ENCODE peak calls at places on chromosomes 3 and 15, in seven cellular contexts. D is cardiac septum; O is C1 segment of cervical spinal cord; C is NCI-H2081; Q is stimulated activated CD8-positive, alpha-beta memory T cell treated with anti-CD3 and anti-CD28 coated beads, Interleukin-12 subunit alpha, Interleukin-12 subunit beta, amount 100 ng/mL, for 4 hours; S is pancreas; X is tibial artery. I is an unnamed sample.

GRCh38 chr3:106215047-106215446 is 346.2 kb upstream of the CBLB start:
- DNase-seq in Q (no peak), S (no peak), X (no peak), C (no peak), D (no peak), O (no peak), I (no peak)

GRCh38 chr3:125116311-125117069 is 60.7 kb upstream of the HEG1 start:
- DNase-seq in D (peak), O (no peak), C (no peak), Q (no peak), X (no peak), S (no peak), I (no peak)

GRCh38 chr3:146196789-146197188 is 35.8 kb upstream of the PLOD2 start:
- DNase-seq in S (no peak), O (no peak), X (no peak), D (no peak), Q (no peak), C (no peak), I (no peak)

GRCh38 chr15:99122831-99123705 is 18.2 kb downstream of the SYNM start:
- DNase-seq in X (no peak), S (no peak), D (no peak), C (no peak), O (no peak), Q (no peak), I (no peak)

GRCh38 chr3:111735271-111735758 is 123.8 kb upstream of the PHLDB2 start:
- DNase-seq in X (no peak), D (no peak), Q (no peak), S (no peak), O (no peak), C (no peak), I (no peak)

GRCh38 chr3:43584043-43584826 is 37.6 kb downstream of the ANO10 start:
- DNase-seq in D (no peak), Q (no peak), C (no peak), X (no peak), S (no peak), O (no peak), I (no peak)

GRCh38 chr3:46501702-46502101 is 3.9 kb downstream of the RTP3 start:
- DNase-seq in S (no peak), X (no peak), Q (no peak), C (no peak), D (no peak), O (no peak), I (no peak)

GRCh38 chr15:99956820-99957641 is 223.8 kb upstream of the LYSMD4 start:
- DNase-seq in C (no peak), Q (no peak), X (no peak), O (no peak), D (peak), S (peak), I (no peak)

GRCh38 chr3:45864760-45865567 is 21.4 kb upstream of the CCR9 start:
- DNase-seq in O (no peak), X (no peak), Q (no peak), C (no peak), S (no peak), D (no peak), I (no peak)

GRCh38 chr3:41024031-41024836 is 175.1 kb upstream of the CTNNB1 start:
- DNase-seq in S (no peak), C (no peak), O (no peak), X (no peak), D (no peak), Q (no peak), I (no peak)

GRCh38 chr3:40366203-40367162 is 20.5 kb upstream of the ENTPD3 start:
- DNase-seq in S (no peak), C (no peak), O (no peak), Q (no peak), D (no peak), X (no peak), I (no peak)

GRCh38 chr3:138600341-138600740 is 6.3 kb upstream of the CEP70 start:
- DNase-seq in C (no peak), X (peak), D (no peak), S (no peak), Q (no peak), O (no peak), I (no peak)

GRCh38 chr3:38579551-38580449 is 69.7 kb downstream of the SCN5A start:
- DNase-seq in D (peak), Q (no peak), C (no peak), S (no peak), O (no peak), X (peak), I (no peak)

GRCh38 chr3:177470200-177470941 is 273.1 kb upstream of the TBL1XR1 start:
- DNase-seq in C (no peak), D (no peak), S (no peak), X (no peak), O (no peak), Q (no peak), I (no peak)

GRCh38 chr3:171797873-171798272 is 12.4 kb downstream of the PLD1 start:
- DNase-seq in C (no peak), Q (no peak), O (no peak), S (no peak), X (no peak), D (no peak), I (no peak)

GRCh38 chr15:92510163-92510882 is 116.6 kb downstream of the ST8SIA2 start:
- DNase-seq in C (no peak), D (no peak), X (no peak), O (no peak), S (no peak), Q (no peak), I (no peak)

GRCh38 chr3:17605934-17606333 is 136.5 kb downstream of the TBC1D5 start:
- DNase-seq in S (no peak), X (no peak), C (no peak), O (no peak), Q (no peak), D (no peak), I (no peak)

GRCh38 chr3:24502690-24503089 is 8.0 kb upstream of the THRB start:
- DNase-seq in D (no peak), C (no peak), S (no peak), Q (no peak), O (no peak), X (no peak), I (no peak)

GRCh38 chr3:65796676-65797075 is 242.0 kb downstream of the MAGI1 start:
- DNase-seq in X (no peak), S (no peak), D (no peak), Q (no peak), C (no peak), O (no peak), I (no peak)

GRCh38 chr3:196419386-196419785 is 12.8 kb downstream of the UBXN7 start:
- DNase-seq in Q (no peak), S (no peak), X (no peak), O (no peak), D (no peak), C (no peak), I (no peak)

GRCh38 chr3:37899101-37899707 is 37.5 kb downstream of the CTDSPL start:
- DNase-seq in C (no peak), X (no peak), O (no peak), Q (no peak), D (no peak), S (no peak), I (no peak)

GRCh38 chr15:98896802-98897732 is 110.5 kb downstream of the PGPEP1L start:
- DNase-seq in C (no peak), Q (no peak), X (no peak), S (no peak), O (no peak), D (no peak), I (peak)

I was measured in 8988T.